ENCODE peak calls at places on chromosomes 16 and 17, in eight cellular contexts. H is kidney tubule cell; S is memory B cell; J is PC-3; R is psoas muscle; Z is tibial artery; A is ascending aorta; B is stimulated activated CD8-positive, alpha-beta memory T cell treated with anti-CD3 and anti-CD28 coated beads, Interleukin-4, amount 100 ng/mL, for 4 hours. D is an unnamed sample.

GRCh38 chr16:58649707-58650106 is 20.1 kb upstream of the CNOT1 start:
- DNase-seq in H (no peak), S (no peak), J (no peak), R (no peak), Z (no peak), A (no peak), B (no peak), D (no peak)

GRCh38 chr17:13311301-13311700 is 290.4 kb downstream of the HS3ST3A1 start:
- DNase-seq in H (no peak), S (no peak), J (no peak), R (no peak), Z (no peak), A (no peak), B (no peak), D (peak)

GRCh38 chr16:52562770-52563169 is 15.8 kb upstream of the TOX3 start:
- DNase-seq in H (no peak), S (no peak), J (no peak), R (no peak), Z (no peak), A (no peak), B (no peak), D (no peak)

GRCh38 chr17:76696763-76697701 is 13.7 kb downstream of the MXRA7 start:
- DNase-seq in H (no peak), S (no peak), J (peak), R (peak), Z (no peak), A (no peak), B (no peak), D (peak)

GRCh38 chr17:59897090-59897489 is 4.2 kb downstream of the RPS6KB1 start:
- DNase-seq in H (no peak), S (no peak), J (peak), R (no peak), Z (no peak), A (no peak), B (no peak), D (peak)

GRCh38 chr16:3149630-3150345 is 15.0 kb downstream of the ZNF213 start:
- DNase-seq in H (peak), S (peak), J (peak), R (peak), Z (peak), A (no peak), B (no peak), D (peak)

GRCh38 chr17:55845385-55845784 is 94.5 kb downstream of the PCTP start:
- DNase-seq in H (peak), S (no peak), J (no peak), R (peak), Z (peak), A (no peak), B (no peak), D (peak)

GRCh38 chr16:14334366-14335105 is 263.4 kb downstream of the MRTFB start:
- DNase-seq in H (peak), S (no peak), J (no peak), R (no peak), Z (no peak), A (no peak), B (no peak), D (no peak)

GRCh38 chr16:9612267-9612666 is 520.8 kb downstream of the HAPSTR1 start:
- DNase-seq in H (no peak), S (no peak), J (no peak), R (no peak), Z (no peak), A (no peak), B (no peak), D (peak)

GRCh38 chr17:82110298-82110697 is 12.3 kb upstream of the FASN start:
- DNase-seq in H (peak), S (no peak), J (peak), R (no peak), Z (no peak), A (no peak), B (no peak), D (no peak)

GRCh38 chr16:30637952-30638351 is 12.8 kb upstream of the PRR14 start:
- DNase-seq in H (peak), S (no peak), J (peak), R (no peak), Z (no peak), A (no peak), B (no peak), D (peak)

GRCh38 chr16:85428168-85428898 is 184.8 kb upstream of the GSE1 start:
- DNase-seq in H (peak), S (peak), J (peak), R (peak), Z (peak), A (no peak), B (no peak), D (no peak)

GRCh38 chr17:41657936-41658335 is 30.7 kb upstream of the EIF1 start:
- DNase-seq in H (no peak), S (no peak), J (no peak), R (no peak), Z (no peak), A (no peak), B (no peak), D (no peak)

GRCh38 chr17:60902399-60902798 is 224.7 kb downstream of the BCAS3 start:
- DNase-seq in H (no peak), S (no peak), J (no peak), R (no peak), Z (no peak), A (no peak), B (no peak), D (no peak)

GRCh38 chr16:26645629-26646028 is 421.1 kb upstream of the C16orf82 start:
- DNase-seq in H (no peak), S (no peak), J (no peak), R (no peak), Z (no peak), A (no peak), B (peak), D (no peak)

GRCh38 chr17:7177954-7178477 is 1.2 kb downstream of the ASGR1 start:
- DNase-seq in H (peak), S (no peak), J (peak), R (no peak), Z (no peak), A (no peak), B (no peak), D (peak)

GRCh38 chr17:39927928-39928867 is 666 bp downstream of the LRRC3C start:
- DNase-seq in H (peak), S (no peak), J (no peak), R (peak), Z (peak), A (no peak), B (no peak), D (no peak)

GRCh38 chr16:3974751-3975150 is 94.2 kb upstream of the CREBBP start:
- DNase-seq in H (no peak), S (no peak), J (no peak), R (no peak), Z (no peak), A (no peak), B (no peak), D (no peak)

GRCh38 chr17:41402161-41402560 is 4.8 kb upstream of the KRT31 start:
- DNase-seq in H (peak), S (no peak), J (no peak), R (no peak), Z (no peak), A (no peak), B (no peak), D (peak)

GRCh38 chr16:89096768-89097527 is 3.3 kb downstream of the ACSF3 start:
- DNase-seq in H (no peak), S (no peak), J (no peak), R (no peak), Z (no peak), A (no peak), B (no peak), D (no peak)

GRCh38 chr17:2996208-2996855 is 67.1 kb downstream of the OR1D5 start:
- DNase-seq in H (no peak), S (no peak), J (no peak), R (no peak), Z (peak), A (no peak), B (no peak), D (no peak)

GRCh38 chr16:75660726-75661302 is 13.2 kb downstream of the TERF2IP start:
- DNase-seq in H (no peak), S (no peak), J (no peak), R (no peak), Z (no peak), A (no peak), B (no peak), D (no peak)

GRCh38 chr16:84055366-84055765 is 12.8 kb upstream of the SLC38A8 start:
- DNase-seq in H (no peak), S (no peak), J (no peak), R (no peak), Z (no peak), A (no peak), B (no peak), D (peak)

GRCh38 chr16:5036228-5037156 is 2.8 kb upstream of the NAGPA start:
- DNase-seq in H (no peak), S (no peak), J (no peak), R (no peak), Z (no peak), A (no peak), B (no peak), D (no peak)

GRCh38 chr17:44901323-44901965 is 2.2 kb upstream of the EFTUD2 start:
- DNase-seq in H (peak), S (no peak), J (peak), R (no peak), Z (no peak), A (no peak), B (no peak), D (peak)

GRCh38 chr16:59212492-59213024 is 478.4 kb upstream of the GOT2 start:
- DNase-seq in H (no peak), S (no peak), J (no peak), R (no peak), Z (no peak), A (no peak), B (no peak), D (peak)

GRCh38 chr16:2159052-2159838 is 3.7 kb downstream of the TRAF7 start:
- DNase-seq in H (no peak), S (no peak), J (no peak), R (peak), Z (peak), A (no peak), B (no peak), D (peak)

GRCh38 chr16:85192233-85192632 is 80.0 kb upstream of the CIBAR2 start:
- DNase-seq in H (no peak), S (no peak), J (no peak), R (no peak), Z (no peak), A (no peak), B (no peak), D (no peak)

GRCh38 chr17:57419940-57420522 is 163.7 kb downstream of the MSI2 start:
- DNase-seq in H (no peak), S (no peak), J (peak), R (no peak), Z (no peak), A (no peak), B (no peak), D (no peak)

GRCh38 chr16:49519008-49519656 is 145.5 kb downstream of the C16orf78 start:
- DNase-seq in H (no peak), S (no peak), J (no peak), R (no peak), Z (no peak), A (no peak), B (no peak), D (no peak)

GRCh38 chr17:35588196-35588920 is 1.2 kb downstream of the AP2B1 start:
- DNase-seq in H (peak), S (no peak), J (peak), R (no peak), Z (no peak), A (no peak), B (no peak), D (peak)

GRCh38 chr17:41394254-41395016 is 3.0 kb downstream of the KRT31 start:
- DNase-seq in H (peak), S (no peak), J (peak), R (no peak), Z (no peak), A (no peak), B (no peak), D (no peak)

D was measured in astrocyte of the spinal cord.